ENCODE peak calls at places on chromosome 7, in four cellular contexts. D is T-helper 1 cell; V is stimulated activated CD4-positive, alpha-beta T cell treated with anti-CD3 and anti-CD28 coated beads, Interleukin-2, amount 100 ng/mL, for 24 hours; P is AG09309. G is an unnamed sample.

GRCh38 chr7:93307943-93308342 is 75.8 kb downstream of the VPS50 start:
- DNase-seq in D (no peak), P (no peak), V (no peak), G (no peak)

GRCh38 chr7:47379629-47380324 is 202.1 kb downstream of the TNS3 start:
- DNase-seq in D (no peak), P (no peak), V (no peak), G (no peak)

GRCh38 chr7:1663857-1664651 is 6.0 kb upstream of the ELFN1 start:
- DNase-seq in D (no peak), V (no peak), P (no peak), G (no peak)

GRCh38 chr7:150435390-150436073 is 14.9 kb upstream of the GIMAP8 start:
- DNase-seq in D (no peak), V (peak), P (no peak), G (no peak)

GRCh38 chr7:138797715-138798320 is at the start of the genes ATP6V0A4 and TMEM213:
- DNase-seq in V (no peak), P (no peak), D (no peak), G (no peak)

GRCh38 chr7:36109013-36109627 is 43.9 kb upstream of the EEPD1 start:
- DNase-seq in V (no peak), D (no peak), P (no peak), G (no peak)

GRCh38 chr7:155804897-155805825 is 7.1 kb downstream of the SHH start:
- DNase-seq in D (no peak), V (peak), P (no peak), G (peak)

GRCh38 chr7:2896141-2896540 is 52.0 kb upstream of the GNA12 start:
- DNase-seq in V (no peak), D (no peak), P (no peak), G (no peak)

GRCh38 chr7:28068811-28069216 is 111.8 kb downstream of the JAZF1 start:
- DNase-seq in P (no peak), V (no peak), D (no peak), G (no peak)

GRCh38 chr7:45146531-45147379 is 10.8 kb upstream of the RAMP3 start:
- DNase-seq in V (no peak), P (no peak), D (no peak), G (no peak)